ENCODE peak calls at places on chromosomes 16 and 17, in seven cellular contexts. One of them, this sample, is unnamed.

GRCh38 chr16:71421911-71422310 is 19.9 kb downstream of the TLE7 start:
- DNase-seq in SK-N-SH: peak
- DNase-seq in ascending aorta: no peak
- DNase-seq in GM12865: peak
- DNase-seq in HCT116: peak
- DNase-seq in BE2C: peak
- DNase-seq in OCI-LY7: peak
- DNase-seq in this sample: peak

GRCh38 chr16:1413684-1414531 is 596 bp downstream of the UNKL start:
- DNase-seq in SK-N-SH: peak
- DNase-seq in ascending aorta: peak
- DNase-seq in GM12865: peak
- DNase-seq in HCT116: peak
- DNase-seq in BE2C: peak
- DNase-seq in OCI-LY7: peak
- DNase-seq in this sample: peak

GRCh38 chr17:35006961-35007360 is 26.6 kb downstream of the LIG3 start:
- DNase-seq in SK-N-SH: no peak
- DNase-seq in ascending aorta: no peak
- DNase-seq in GM12865: no peak
- DNase-seq in HCT116: no peak
- DNase-seq in BE2C: no peak
- DNase-seq in OCI-LY7: no peak
- DNase-seq in this sample: no peak

GRCh38 chr16:3147757-3148104 is 12.9 kb downstream of the ZNF213 start:
- DNase-seq in SK-N-SH: no peak
- DNase-seq in ascending aorta: no peak
- DNase-seq in GM12865: no peak
- DNase-seq in HCT116: no peak
- DNase-seq in BE2C: no peak
- DNase-seq in OCI-LY7: no peak
- DNase-seq in this sample: no peak

GRCh38 chr16:79972053-79972704 is 371.6 kb upstream of the MAF start:
- DNase-seq in SK-N-SH: no peak
- DNase-seq in ascending aorta: no peak
- DNase-seq in GM12865: no peak
- DNase-seq in HCT116: no peak
- DNase-seq in BE2C: no peak
- DNase-seq in OCI-LY7: no peak
- DNase-seq in this sample: no peak

GRCh38 chr17:17805575-17805974 is 31.2 kb downstream of the SREBF1 start:
- DNase-seq in SK-N-SH: no peak
- DNase-seq in ascending aorta: no peak
- DNase-seq in GM12865: no peak
- DNase-seq in HCT116: no peak
- DNase-seq in BE2C: no peak
- DNase-seq in OCI-LY7: no peak
- DNase-seq in this sample: no peak

GRCh38 chr17:32349503-32349853 is 479 bp upstream of the ZNF207 start:
- DNase-seq in SK-N-SH: peak
- DNase-seq in ascending aorta: no peak
- DNase-seq in GM12865: peak
- DNase-seq in HCT116: no peak
- DNase-seq in BE2C: no peak
- DNase-seq in OCI-LY7: no peak
- DNase-seq in this sample: no peak

GRCh38 chr16:86959729-86960128 is 357.5 kb downstream of the C16orf95 start:
- DNase-seq in SK-N-SH: no peak
- DNase-seq in ascending aorta: no peak
- DNase-seq in GM12865: no peak
- DNase-seq in HCT116: no peak
- DNase-seq in BE2C: no peak
- DNase-seq in OCI-LY7: no peak
- DNase-seq in this sample: no peak

GRCh38 chr16:55437627-55438026 is 41.4 kb upstream of the MMP2 start:
- DNase-seq in SK-N-SH: no peak
- DNase-seq in ascending aorta: no peak
- DNase-seq in GM12865: no peak
- DNase-seq in HCT116: no peak
- DNase-seq in BE2C: no peak
- DNase-seq in OCI-LY7: no peak
- DNase-seq in this sample: peak

GRCh38 chr16:53901396-53901795 is 197.4 kb downstream of the FTO start:
- DNase-seq in SK-N-SH: no peak
- DNase-seq in ascending aorta: no peak
- DNase-seq in GM12865: no peak
- DNase-seq in HCT116: no peak
- DNase-seq in BE2C: no peak
- DNase-seq in OCI-LY7: no peak
- DNase-seq in this sample: no peak

GRCh38 chr17:82666931-82667667 is 18.9 kb upstream of the WDR45B start:
- DNase-seq in SK-N-SH: no peak
- DNase-seq in ascending aorta: no peak
- DNase-seq in GM12865: no peak
- DNase-seq in HCT116: no peak
- DNase-seq in BE2C: no peak
- DNase-seq in OCI-LY7: no peak
- DNase-seq in this sample: no peak

GRCh38 chr17:71217769-71218168 is 903.1 kb upstream of the SOX9 start:
- DNase-seq in SK-N-SH: no peak
- DNase-seq in ascending aorta: no peak
- DNase-seq in GM12865: no peak
- DNase-seq in HCT116: no peak
- DNase-seq in BE2C: no peak
- DNase-seq in OCI-LY7: no peak
- DNase-seq in this sample: no peak

GRCh38 chr17:59439261-59439660 is 107.8 kb downstream of the YPEL2 start:
- DNase-seq in SK-N-SH: no peak
- DNase-seq in ascending aorta: no peak
- DNase-seq in GM12865: no peak
- DNase-seq in HCT116: no peak
- DNase-seq in BE2C: no peak
- DNase-seq in OCI-LY7: no peak
- DNase-seq in this sample: no peak

GRCh38 chr17:59440757-59441458 is 109.5 kb downstream of the YPEL2 start:
- DNase-seq in SK-N-SH: peak
- DNase-seq in ascending aorta: peak
- DNase-seq in GM12865: peak
- DNase-seq in HCT116: peak
- DNase-seq in BE2C: peak
- DNase-seq in OCI-LY7: peak
- DNase-seq in this sample: peak

GRCh38 chr17:59439711-59440110 is 108.3 kb downstream of the YPEL2 start:
- DNase-seq in SK-N-SH: no peak
- DNase-seq in ascending aorta: no peak
- DNase-seq in GM12865: no peak
- DNase-seq in HCT116: no peak
- DNase-seq in BE2C: no peak
- DNase-seq in OCI-LY7: no peak
- DNase-seq in this sample: no peak

GRCh38 chr17:59441459-59442096 is 110.1 kb downstream of the YPEL2 start:
- DNase-seq in SK-N-SH: no peak
- DNase-seq in ascending aorta: no peak
- DNase-seq in GM12865: no peak
- DNase-seq in HCT116: no peak
- DNase-seq in BE2C: no peak
- DNase-seq in OCI-LY7: no peak
- DNase-seq in this sample: no peak

DNA sequence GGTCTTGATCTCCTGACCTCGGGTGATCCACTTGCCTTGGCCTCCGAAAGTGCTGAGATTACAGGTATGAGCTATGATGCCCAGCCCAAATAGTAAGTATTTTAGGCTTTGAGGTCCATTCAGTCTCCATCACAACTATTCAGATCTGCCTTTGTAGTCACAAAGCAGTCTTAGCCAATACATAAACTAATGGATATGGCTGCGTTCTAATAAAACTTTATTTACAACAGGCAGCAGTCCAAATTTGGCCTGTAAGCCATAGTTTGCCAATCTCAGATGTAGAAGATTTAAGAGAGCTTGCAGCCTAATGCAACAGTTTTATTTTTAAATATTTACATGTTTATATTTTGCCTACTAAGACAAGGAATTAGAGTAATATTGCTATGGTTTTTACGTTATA is 111.7 kb downstream of the YPEL2 start:
- DNase-seq in SK-N-SH: no peak
- DNase-seq in ascending aorta: no peak
- DNase-seq in GM12865: no peak
- DNase-seq in HCT116: no peak
- DNase-seq in BE2C: no peak
- DNase-seq in OCI-LY7: no peak
- DNase-seq in this sample: no peak
- TF ChIP-seq CTCF in SK-N-SH: no peak
- TF ChIP-seq CTCF in ascending aorta: no peak
- TF ChIP-seq CTCF in GM12865: no peak
- TF ChIP-seq CTCF in HCT116: no peak
- TF ChIP-seq CTCF in BE2C: no peak
- TF ChIP-seq CTCF in OCI-LY7: no peak
- TF ChIP-seq CTCF in this sample: no peak

GRCh38 chr16:47777191-47777590 is 316.1 kb downstream of the PHKB start:
- DNase-seq in SK-N-SH: no peak
- DNase-seq in ascending aorta: no peak
- DNase-seq in GM12865: no peak
- DNase-seq in HCT116: no peak
- DNase-seq in BE2C: no peak
- DNase-seq in OCI-LY7: no peak
- DNase-seq in this sample: no peak

GRCh38 chr16:47779201-47780016 is 318.3 kb downstream of the PHKB start:
- DNase-seq in SK-N-SH: no peak
- DNase-seq in ascending aorta: no peak
- DNase-seq in GM12865: peak
- DNase-seq in HCT116: no peak
- DNase-seq in BE2C: peak
- DNase-seq in OCI-LY7: no peak
- DNase-seq in this sample: no peak

GRCh38 chr16:47780213-47780612 is 319.1 kb downstream of the PHKB start:
- DNase-seq in SK-N-SH: no peak
- DNase-seq in ascending aorta: no peak
- DNase-seq in GM12865: no peak
- DNase-seq in HCT116: no peak
- DNase-seq in BE2C: no peak
- DNase-seq in OCI-LY7: no peak
- DNase-seq in this sample: no peak

GRCh38 chr16:47774661-47775060 is 313.5 kb downstream of the PHKB start:
- DNase-seq in SK-N-SH: no peak
- DNase-seq in ascending aorta: no peak
- DNase-seq in GM12865: no peak
- DNase-seq in HCT116: no peak
- DNase-seq in BE2C: no peak
- DNase-seq in OCI-LY7: no peak
- DNase-seq in this sample: no peak

GRCh38 chr16:47778106-47778803 is 317.1 kb downstream of the PHKB start:
- DNase-seq in SK-N-SH: no peak
- DNase-seq in ascending aorta: no peak
- DNase-seq in GM12865: no peak
- DNase-seq in HCT116: no peak
- DNase-seq in BE2C: no peak
- DNase-seq in OCI-LY7: no peak
- DNase-seq in this sample: no peak
- TF ChIP-seq CTCF in SK-N-SH: no peak
- TF ChIP-seq CTCF in ascending aorta: no peak
- TF ChIP-seq CTCF in GM12865: no peak
- TF ChIP-seq CTCF in HCT116: no peak
- TF ChIP-seq CTCF in BE2C: no peak
- TF ChIP-seq CTCF in OCI-LY7: no peak
- TF ChIP-seq CTCF in this sample: no peak

DNA sequence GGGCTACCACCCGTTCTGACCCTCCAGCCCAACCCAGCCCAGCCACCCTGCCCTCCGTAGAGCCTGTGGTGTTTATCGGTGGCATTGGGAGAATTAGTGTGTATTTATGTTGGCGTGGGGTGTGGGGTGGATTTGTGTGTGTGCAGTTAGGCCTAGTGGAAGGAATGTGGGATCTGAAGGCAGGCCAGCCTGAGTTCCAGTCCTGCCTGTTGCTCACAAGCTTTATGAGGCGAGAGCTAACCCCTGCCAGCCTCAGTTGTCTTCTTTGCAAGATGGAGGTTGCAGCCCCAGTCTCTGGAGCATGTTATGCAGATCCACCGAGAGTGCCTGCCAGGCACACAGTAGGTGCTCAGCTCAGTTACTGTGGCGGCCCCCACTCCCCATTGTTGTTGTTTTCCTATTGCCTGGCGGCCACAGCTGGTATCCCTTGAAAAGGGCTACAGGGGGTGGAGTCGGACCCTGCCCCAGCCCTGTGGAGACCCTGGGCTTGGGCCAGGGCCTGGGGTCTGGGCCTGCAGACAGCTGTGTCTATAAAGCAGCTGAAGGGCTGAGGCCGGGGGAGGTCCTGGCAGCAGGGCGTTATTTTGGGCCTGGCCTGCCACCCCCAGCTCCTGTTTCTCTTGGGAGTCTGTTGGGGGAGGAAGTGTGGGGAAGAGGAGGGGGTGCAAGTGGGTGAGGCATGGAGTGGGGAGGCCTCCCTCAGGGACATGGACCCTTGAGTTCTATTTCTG is 5.1 kb downstream of the ERBB2 start:
- DNase-seq in SK-N-SH: no peak
- DNase-seq in ascending aorta: peak
- DNase-seq in GM12865: no peak
- DNase-seq in HCT116: no peak
- DNase-seq in BE2C: no peak
- DNase-seq in OCI-LY7: no peak
- DNase-seq in this sample: no peak
- TF ChIP-seq CTCF in SK-N-SH: peak
- TF ChIP-seq CTCF in ascending aorta: peak
- TF ChIP-seq CTCF in GM12865: no peak
- TF ChIP-seq CTCF in HCT116: peak
- TF ChIP-seq CTCF in BE2C: no peak
- TF ChIP-seq CTCF in OCI-LY7: no peak
- TF ChIP-seq CTCF in this sample: no peak

GRCh38 chr16:78230832-78231231 is 131.4 kb downstream of the WWOX start:
- DNase-seq in SK-N-SH: no peak
- DNase-seq in ascending aorta: no peak
- DNase-seq in GM12865: no peak
- DNase-seq in HCT116: no peak
- DNase-seq in BE2C: no peak
- DNase-seq in OCI-LY7: no peak
- DNase-seq in this sample: no peak

GRCh38 chr16:78228704-78229103 is 129.2 kb downstream of the WWOX start:
- DNase-seq in SK-N-SH: no peak
- DNase-seq in ascending aorta: no peak
- DNase-seq in GM12865: no peak
- DNase-seq in HCT116: no peak
- DNase-seq in BE2C: no peak
- DNase-seq in OCI-LY7: no peak
- DNase-seq in this sample: no peak

GRCh38 chr16:78224342-78224741 is 124.9 kb downstream of the WWOX start:
- DNase-seq in SK-N-SH: no peak
- DNase-seq in ascending aorta: no peak
- DNase-seq in GM12865: no peak
- DNase-seq in HCT116: no peak
- DNase-seq in BE2C: no peak
- DNase-seq in OCI-LY7: no peak
- DNase-seq in this sample: no peak

DNA sequence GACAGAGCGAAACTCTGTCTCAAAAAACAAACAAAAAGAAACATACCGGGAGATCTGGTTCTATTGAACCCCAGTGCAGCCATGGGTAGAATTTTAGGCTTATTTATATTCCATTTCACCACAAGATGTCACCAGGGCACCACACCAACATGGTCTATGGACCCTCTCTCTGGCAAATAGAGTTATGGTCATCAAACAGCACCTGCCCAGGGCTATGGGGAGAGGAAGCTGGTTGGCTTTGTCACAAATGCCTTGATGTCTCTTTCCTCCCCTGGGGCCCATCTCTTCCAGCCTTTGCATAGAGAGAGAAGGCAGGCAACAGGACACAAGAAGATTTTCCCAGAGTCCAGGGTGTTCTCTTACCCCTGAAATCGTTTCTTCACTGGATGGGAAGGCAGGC is 128.4 kb downstream of the WWOX start:
- DNase-seq in SK-N-SH: peak
- DNase-seq in ascending aorta: no peak
- DNase-seq in GM12865: no peak
- DNase-seq in HCT116: no peak
- DNase-seq in BE2C: no peak
- DNase-seq in OCI-LY7: peak
- DNase-seq in this sample: no peak
- TF ChIP-seq CTCF in SK-N-SH: peak
- TF ChIP-seq CTCF in ascending aorta: no peak
- TF ChIP-seq CTCF in GM12865: no peak
- TF ChIP-seq CTCF in HCT116: peak
- TF ChIP-seq CTCF in BE2C: no peak
- TF ChIP-seq CTCF in OCI-LY7: peak
- TF ChIP-seq CTCF in this sample: no peak

This sample was measured in GM13977.